ENCODE peak calls at places on chromosomes 3 and 15, in four cellular contexts. K, M, H and W are unnamed samples.

GRCh38 chr3:127710473-127710941 is 37.8 kb downstream of the ABTB1 start:
- DNase-seq in K (peak), M (no peak), H (no peak), W (no peak)

GRCh38 chr15:69253156-69253555 is 45.6 kb upstream of the PAQR5 start:
- DNase-seq in M (no peak), K (peak), H (no peak), W (no peak)

GRCh38 chr3:170811928-170812591 is 57.9 kb downstream of the RPL22L1 start:
- DNase-seq in K (peak), M (peak), H (peak), W (peak)

GRCh38 chr15:81941479-81941878 is 104.3 kb downstream of the MEX3B start:
- DNase-seq in K (no peak), M (no peak), H (no peak), W (no peak)

GRCh38 chr3:100268156-100268555 is 7.4 kb downstream of the TBC1D23 start:
- DNase-seq in M (no peak), H (no peak), K (no peak), W (no peak)

GRCh38 chr15:90557651-90558084 is 27.9 kb downstream of the CRTC3 start:
- DNase-seq in M (no peak), K (no peak), H (no peak), W (peak)

GRCh38 chr15:32691316-32692032 is 26.3 kb upstream of the GREM1 start:
- DNase-seq in K (no peak), M (no peak), H (no peak), W (no peak)

GRCh38 chr3:179416681-179417080 is 34.6 kb downstream of the GNB4 start:
- DNase-seq in H (no peak), M (no peak), K (no peak), W (no peak)

GRCh38 chr3:195254454-195255175 is 16.3 kb downstream of the XXYLT1 start:
- DNase-seq in K (no peak), H (no peak), M (no peak), W (no peak)

GRCh38 chr3:52187576-52187975 is 10.4 kb upstream of the ALAS1 start:
- DNase-seq in K (no peak), M (no peak), H (no peak), W (no peak)

DNA sequence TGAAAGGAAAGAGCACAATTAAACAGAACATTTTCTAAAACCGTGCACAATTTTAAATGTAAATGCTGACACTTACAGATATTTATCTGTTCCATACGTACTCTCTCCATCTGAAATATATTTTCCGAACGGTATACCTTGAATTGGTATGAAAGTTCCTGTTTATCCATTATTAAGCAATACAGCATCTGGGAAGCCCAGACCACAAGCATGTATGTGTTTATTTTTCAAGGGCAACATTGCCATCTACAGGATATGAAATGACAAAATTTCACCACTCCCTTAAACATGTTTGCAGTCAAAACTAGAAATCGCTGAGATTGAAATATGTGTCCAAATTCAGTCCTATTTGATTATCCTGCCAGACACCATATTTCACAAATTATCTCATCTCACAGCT is 533.5 kb downstream of the TBL1XR1 start:
- DNase-seq in K (peak), H (peak), M (no peak), W (peak)
- TF ChIP-seq POLR2AphosphoS2 in K (no peak), H (no peak), M (no peak), W (no peak)

GRCh38 chr15:78985859-78986470 is 41.1 kb upstream of the CTSH start:
- DNase-seq in M (no peak), K (no peak), H (no peak), W (no peak)

GRCh38 chr15:78990278-78990677 is 45.4 kb upstream of the CTSH start:
- DNase-seq in M (no peak), H (no peak), K (no peak), W (no peak)

GRCh38 chr15:78989701-78990248 is 44.9 kb upstream of the CTSH start:
- DNase-seq in K (no peak), H (no peak), M (no peak), W (no peak)

GRCh38 chr15:78988361-78988911 is 43.6 kb upstream of the CTSH start:
- DNase-seq in M (peak), H (peak), K (peak), W (no peak)

GRCh38 chr15:78987891-78988360 is 43.1 kb upstream of the CTSH start:
- DNase-seq in H (no peak), K (no peak), M (no peak), W (no peak)
- TF ChIP-seq RAD21 in H (no peak), K (no peak), M (no peak), W (no peak)

GRCh38 chr3:66490214-66490613 is 10.6 kb downstream of the LRIG1 start:
- DNase-seq in M (no peak), K (no peak), H (no peak), W (no peak)

GRCh38 chr3:66489115-66489514 is 11.7 kb downstream of the LRIG1 start:
- DNase-seq in K (no peak), H (no peak), M (no peak), W (no peak)

GRCh38 chr3:66489577-66489976 is 11.2 kb downstream of the LRIG1 start:
- DNase-seq in K (no peak), H (no peak), M (no peak), W (no peak)

GRCh38 chr3:66492672-66493071 is 8.2 kb downstream of the LRIG1 start:
- DNase-seq in H (no peak), M (no peak), K (no peak), W (no peak)

GRCh38 chr3:66490984-66491383 is 9.8 kb downstream of the LRIG1 start:
- DNase-seq in K (no peak), M (no peak), H (no peak), W (no peak)
- TF ChIP-seq POLR2AphosphoS2 in K (no peak), M (no peak), H (no peak), W (no peak)

GRCh38 chr15:73050561-73051297 is 1.5 kb upstream of the NEO1 start:
- DNase-seq in H (no peak), K (no peak), M (no peak), W (no peak)
- TF ChIP-seq RAD21 in H (no peak), K (no peak), M (no peak), W (no peak)

GRCh38 chr3:126155280-126155640 is 25.1 kb downstream of the ALDH1L1 start:
- DNase-seq in M (no peak), K (no peak), H (no peak), W (no peak)

GRCh38 chr3:126155819-126156218 is 24.6 kb downstream of the ALDH1L1 start:
- DNase-seq in M (no peak), H (no peak), K (no peak), W (no peak)

GRCh38 chr3:126157083-126157768 is 23.2 kb downstream of the ALDH1L1 start:
- DNase-seq in M (no peak), H (no peak), K (no peak), W (no peak)

GRCh38 chr3:126158016-126158911 is 22.1 kb downstream of the ALDH1L1 start:
- DNase-seq in M (no peak), K (no peak), H (no peak), W (no peak)

DNA sequence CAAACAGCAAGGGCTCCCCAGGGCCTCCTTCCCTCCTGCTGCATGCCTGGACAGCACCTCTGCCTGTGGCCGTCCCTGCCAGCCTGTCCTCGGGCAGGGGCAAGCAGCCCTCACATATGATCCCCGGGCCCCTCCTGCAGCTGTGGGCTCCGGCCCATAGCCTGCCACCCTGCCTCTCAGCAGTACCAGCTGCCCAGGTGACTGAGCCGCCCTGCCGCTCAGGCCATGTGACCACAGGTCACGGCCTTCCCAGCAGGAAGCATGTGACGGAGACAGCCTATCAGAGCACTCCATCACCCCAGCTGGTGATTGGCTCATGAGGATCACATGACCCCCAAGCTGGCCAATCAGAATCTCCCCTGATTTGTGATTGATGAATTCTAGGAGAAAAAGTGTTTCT is 23.9 kb downstream of the ALDH1L1 start:
- DNase-seq in M (no peak), K (peak), H (no peak), W (peak)
- TF ChIP-seq POLR2AphosphoS2 in M (no peak), K (no peak), H (no peak), W (no peak)

GRCh38 chr3:192879346-192880031 is 38.2 kb downstream of the MB21D2 start:
- DNase-seq in K (peak), H (peak), M (no peak), W (no peak)
- TF ChIP-seq RAD21 in K (no peak), H (no peak), M (no peak), W (no peak)

GRCh38 chr3:78736863-78737262 is 1030.9 kb downstream of the ROBO1 start:
- DNase-seq in H (no peak), K (peak), M (peak), W (no peak)
- TF ChIP-seq POLR2AphosphoS2 in H (no peak), K (no peak), M (no peak), W (no peak)

GRCh38 chr15:98854496-98854895 is 153.1 kb downstream of the PGPEP1L start:
- DNase-seq in K (no peak), M (no peak), H (no peak), W (no peak)
- TF ChIP-seq RAD21 in K (no peak), M (no peak), H (no peak), W (no peak)

DNA sequence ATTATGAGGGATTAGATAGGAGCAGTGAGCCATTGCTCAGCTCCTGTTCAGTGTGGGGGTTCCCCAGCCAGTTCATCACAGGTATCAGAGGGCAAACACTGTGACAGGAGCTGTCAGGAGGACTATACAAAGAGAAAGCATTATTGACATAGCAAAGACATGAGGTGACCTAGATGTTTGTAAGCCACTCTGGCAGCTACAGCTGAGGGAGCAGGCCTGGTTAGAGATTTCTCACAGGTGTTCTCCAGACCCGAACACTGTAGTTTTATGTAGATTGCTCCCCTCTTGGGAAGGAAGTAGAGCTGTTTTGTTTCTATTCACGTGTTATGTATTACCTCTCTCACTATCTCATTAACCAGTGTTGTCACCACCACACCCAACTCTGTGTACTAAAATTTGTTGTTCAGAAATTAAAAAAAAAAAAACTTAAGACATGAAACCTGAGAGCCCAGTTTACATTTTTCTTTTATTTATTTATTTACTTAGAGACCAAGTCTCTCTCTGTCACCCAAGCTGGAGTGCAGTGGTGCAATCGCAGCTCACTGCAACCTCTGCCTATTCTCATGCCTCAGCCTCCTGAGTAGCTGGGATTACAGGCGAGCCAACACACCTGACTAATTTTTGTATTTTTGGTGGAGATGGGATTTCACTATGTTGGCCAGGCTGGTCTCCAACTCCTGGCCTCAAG is 123.7 kb downstream of the RBPMS2 start:
- DNase-seq in M (peak), H (peak), K (no peak), W (no peak)
- TF ChIP-seq POLR2AphosphoS2 in M (no peak), H (no peak), K (no peak), W (no peak)